ENCODE peak calls at places on chromosomes 12 and 14, in ten cellular contexts. N is adrenal gland, X is uterus, Z is tibial nerve, K is heart left ventricle, V is IMR-90, E is GM12878, M is stomach, P is esophagus muscularis mucosa, D is body of pancreas. I is an unnamed sample.

GRCh38 chr12:7434670-7435069 is 9.3 kb downstream of the CD163L1 start:
- DNase-seq in N (no peak), X (no peak), Z (no peak), K (no peak), V (no peak), E (no peak), M (no peak), P (no peak), D (no peak), I (no peak)

GRCh38 chr14:85088231-85088630 is 441.7 kb upstream of the FLRT2 start:
- DNase-seq in N (no peak), X (no peak), Z (peak; percentile 5), K (no peak), V (no peak), E (no peak), M (no peak), P (no peak), D (no peak), I (no peak)

GRCh38 chr12:26034371-26035142 is 76.1 kb downstream of the RASSF8 start:
- DNase-seq in N (no peak), X (no peak), Z (no peak), K (no peak), V (peak; percentile 47), E (no peak), M (no peak), P (no peak), D (no peak), I (no peak)

GRCh38 chr14:67411820-67412421 is at the start of gene PLEK2:
- DNase-seq in N (peak; percentile 61), X (no peak), Z (no peak), K (peak; percentile 24), V (no peak), E (no peak), M (peak; percentile 80), P (no peak), D (peak; percentile 82), I (no peak)

GRCh38 chr12:120457133-120457532 is 10.9 kb downstream of the GATC start:
- DNase-seq in N (no peak), X (no peak), Z (no peak), K (no peak), V (no peak), E (no peak), M (no peak), P (no peak), D (no peak), I (no peak)

GRCh38 chr12:112130461-112130998 is 5.2 kb downstream of the TRAFD1 start:
- DNase-seq in N (no peak), X (no peak), Z (no peak), K (no peak), V (peak; percentile 36), E (peak; percentile 70), M (no peak), P (no peak), D (no peak), I (no peak)

GRCh38 chr12:109759076-109759420 is 45.4 kb downstream of the FAM222A start:
- DNase-seq in N (peak; percentile 11), X (no peak), Z (no peak), K (no peak), V (no peak), E (no peak), M (peak; percentile 9), P (no peak), D (no peak), I (no peak)

GRCh38 chr14:84234281-84234680 is 1295.7 kb upstream of the FLRT2 start:
- DNase-seq in N (no peak), X (no peak), Z (no peak), K (no peak), V (no peak), E (no peak), M (no peak), P (no peak), D (no peak), I (no peak)

GRCh38 chr12:124656214-124656516 is 88.8 kb upstream of the NCOR2 start:
- DNase-seq in N (no peak), X (no peak), Z (no peak), K (no peak), V (no peak), E (no peak), M (no peak), P (no peak), D (no peak), I (no peak)

GRCh38 chr12:124653169-124653931 is 85.9 kb upstream of the NCOR2 start:
- DNase-seq in N (no peak), X (no peak), Z (no peak), K (no peak), V (peak; percentile 17), E (no peak), M (no peak), P (no peak), D (no peak), I (no peak)

GRCh38 chr12:124655317-124656213 is 88.2 kb upstream of the NCOR2 start:
- DNase-seq in N (peak; percentile 83), X (peak; percentile 89), Z (peak; percentile 84), K (peak; percentile 87), V (peak; percentile 93), E (no peak), M (peak; percentile 47), P (peak; percentile 95), D (peak; percentile 60), I (no peak)

GRCh38 chr12:124652661-124653060 is 85.2 kb upstream of the NCOR2 start:
- DNase-seq in N (no peak), X (no peak), Z (no peak), K (no peak), V (no peak), E (no peak), M (no peak), P (no peak), D (no peak), I (no peak)

GRCh38 chr12:124654666-124655316 is 87.4 kb upstream of the NCOR2 start:
- DNase-seq in N (peak; percentile 91), X (peak; percentile 73), Z (peak; percentile 46), K (peak; percentile 81), V (no peak), E (no peak), M (peak; percentile 57), P (no peak), D (peak; percentile 60), I (no peak)
- H3K27me3 ChIP-seq in N (no peaks in the 10 kb centered on the region), X (no peaks in the 10 kb centered on the region), Z (no peaks in the 10 kb centered on the region), K (no peaks in the 10 kb centered on the region), V (no peaks in the 10 kb centered on the region), E (peaks cover 2% of the 10 kb centered on the region), M (no peaks in the 10 kb centered on the region), P (no peaks in the 10 kb centered on the region), D (no peaks in the 10 kb centered on the region), I (no peaks in the 10 kb centered on the region)

GRCh38 chr14:101903111-101903561 is 61.2 kb upstream of the DYNC1H1 start:
- DNase-seq in N (no peak), X (no peak), Z (no peak), K (peak; percentile 79), V (no peak), E (no peak), M (no peak), P (no peak), D (no peak), I (no peak)

GRCh38 chr14:101897326-101897725 is 67.0 kb upstream of the DYNC1H1 start:
- DNase-seq in N (no peak), X (no peak), Z (no peak), K (no peak), V (no peak), E (no peak), M (no peak), P (no peak), D (no peak), I (no peak)

GRCh38 chr14:101898416-101898815 is 66.0 kb upstream of the DYNC1H1 start:
- DNase-seq in N (no peak), X (no peak), Z (no peak), K (no peak), V (no peak), E (no peak), M (no peak), P (no peak), D (no peak), I (no peak)

GRCh38 chr14:101900253-101900652 is 64.1 kb upstream of the DYNC1H1 start:
- DNase-seq in N (no peak), X (no peak), Z (no peak), K (no peak), V (no peak), E (no peak), M (no peak), P (no peak), D (no peak), I (no peak)

DNA sequence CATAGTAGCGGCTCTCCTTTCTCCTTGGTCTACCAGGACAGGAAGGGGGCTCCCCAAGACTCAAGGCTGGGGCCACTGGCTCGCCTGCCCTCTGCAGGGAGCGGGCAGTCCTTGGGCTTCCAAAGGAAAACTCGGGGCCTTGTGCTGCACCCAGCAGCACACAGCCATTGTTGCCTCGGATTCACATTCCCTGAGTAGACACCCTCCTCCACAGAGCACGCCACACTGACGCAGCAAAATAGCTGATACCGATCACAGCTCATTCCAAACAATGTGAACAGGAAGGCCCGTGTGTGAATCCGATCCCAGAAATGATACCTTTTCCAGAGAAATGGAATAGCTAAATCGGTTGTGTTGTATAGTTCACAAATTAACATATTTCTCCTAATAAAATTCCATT is 65.1 kb upstream of the DYNC1H1 start:
- DNase-seq in N (no peak), X (no peak), Z (no peak), K (no peak), V (no peak), E (no peak), M (no peak), P (no peak), D (no peak), I (no peak)
- TF ChIP-seq POLR2A in N (no peak), X (no peak), Z (no peak), K (no peak), V (no peak), E (no peak), M (no peak), P (no peak), D (no peak), I (no peak)

GRCh38 chr14:102949801-102950451 is 27.5 kb downstream of the AMN start:
- DNase-seq in N (no peak), X (no peak), Z (no peak), K (peak; percentile 49), V (peak; percentile 63), E (no peak), M (peak; percentile 89), P (no peak), D (peak; percentile 34), I (no peak)
- H3K27ac ChIP-seq in N (no peak overlapping the region), X (no peak overlapping the region), Z (peak overlapping the region; percentile 23), K (no peak overlapping the region), V (no peak overlapping the region), E (no peak overlapping the region), M (no peak overlapping the region), P (peak overlapping the region; percentile 68), D (no peak overlapping the region), I (no peak overlapping the region)

GRCh38 chr12:4412056-4412455 is 32.5 kb upstream of the FGF23 start:
- DNase-seq in N (no peak), X (no peak), Z (no peak), K (no peak), V (no peak), E (no peak), M (no peak), P (no peak), D (no peak), I (no peak)

GRCh38 chr12:4416276-4416675 is 29.3 kb downstream of the FGF6 start:
- DNase-seq in N (no peak), X (no peak), Z (no peak), K (no peak), V (no peak), E (no peak), M (no peak), P (no peak), D (no peak), I (no peak)

GRCh38 chr12:4407136-4407535 is 27.6 kb upstream of the FGF23 start:
- DNase-seq in N (no peak), X (no peak), Z (no peak), K (no peak), V (no peak), E (no peak), M (no peak), P (no peak), D (no peak), I (no peak)

GRCh38 chr12:4417471-4417870 is 28.1 kb downstream of the FGF6 start:
- DNase-seq in N (no peak), X (no peak), Z (no peak), K (no peak), V (no peak), E (no peak), M (no peak), P (no peak), D (no peak), I (no peak)

GRCh38 chr12:4412462-4412861 is 33.0 kb upstream of the FGF23 start:
- DNase-seq in N (no peak), X (no peak), Z (no peak), K (no peak), V (no peak), E (no peak), M (no peak), P (no peak), D (no peak), I (no peak)
- H3K27me3 ChIP-seq in N (no peaks in the 10 kb centered on the region), X (no peaks in the 10 kb centered on the region), Z (no peaks in the 10 kb centered on the region), K (no peaks in the 10 kb centered on the region), V (peaks cover 16% of the 10 kb centered on the region), E (no peaks in the 10 kb centered on the region), M (no peaks in the 10 kb centered on the region), P (no peaks in the 10 kb centered on the region), D (no peaks in the 10 kb centered on the region), I (no peaks in the 10 kb centered on the region)